ENCODE peak calls at places on chromosomes 12 and 14, in six cellular contexts. J is lower leg skin, W is dorsolateral prefrontal cortex, E is GM12864, G is HFF-Myc, Q is astrocyte of the spinal cord. U is an unnamed sample.

GRCh38 chr14:23017091-23017490 is 7.1 kb upstream of the C14orf93 start:
- DNase-seq in J (no peak), W (no peak), E (no peak), G (no peak), Q (no peak), U (no peak)

GRCh38 chr14:101997429-101998336 is 33.3 kb downstream of the DYNC1H1 start:
- DNase-seq in J (no peak), W (no peak), E (no peak), G (no peak), Q (no peak), U (no peak)

GRCh38 chr14:71103662-71104484 is 196.6 kb downstream of the PCNX1 start:
- DNase-seq in J (no peak), W (no peak), E (peak; percentile 21), G (peak; percentile 59), Q (peak; percentile 68), U (peak; percentile 31)

GRCh38 chr12:76020281-76020680 is 11.3 kb downstream of the PHLDA1 start:
- DNase-seq in J (no peak), W (no peak), E (no peak), G (no peak), Q (peak; percentile 91), U (no peak)

GRCh38 chr12:42338280-42338679 is 12.3 kb downstream of the PPHLN1 start:
- DNase-seq in J (no peak), W (no peak), E (no peak), G (no peak), Q (no peak), U (no peak)

GRCh38 chr14:91754185-91754584 is 22.3 kb upstream of the CATSPERB start:
- DNase-seq in J (no peak), W (no peak), E (no peak), G (no peak), Q (no peak), U (no peak)

GRCh38 chr12:53510181-53510812 is 3.0 kb upstream of the NPFF start:
- DNase-seq in J (no peak), W (no peak), E (no peak), G (no peak), Q (no peak), U (no peak)

GRCh38 chr12:128190614-128191013 is 76.4 kb upstream of the TMEM132C start:
- DNase-seq in J (no peak), W (peak; percentile 54), E (no peak), G (no peak), Q (no peak), U (no peak)

GRCh38 chr12:125065021-125065752 is at the start of gene AACS:
- DNase-seq in J (peak; percentile 95), W (peak; percentile 82), E (no peak), G (no peak), Q (peak; percentile 70), U (peak; percentile 30)

GRCh38 chr12:132736378-132736777 is 25.3 kb downstream of the ANKLE2 start:
- DNase-seq in J (no peak), W (no peak), E (no peak), G (no peak), Q (no peak), U (no peak)

GRCh38 chr12:14716848-14717444 is 20.5 kb upstream of the GUCY2C start:
- DNase-seq in J (no peak), W (no peak), E (peak; percentile 36), G (peak; percentile 15), Q (peak; percentile 37), U (peak; percentile 15)

GRCh38 chr12:78146365-78146772 is 315.7 kb downstream of the NAV3 start:
- DNase-seq in J (no peak), W (no peak), E (no peak), G (peak; percentile 15), Q (peak; percentile 58), U (peak; percentile 5)

GRCh38 chr12:13146539-13146938 is 43.1 kb upstream of the GSG1 start:
- DNase-seq in J (no peak), W (no peak), E (no peak), G (no peak), Q (no peak), U (no peak)

GRCh38 chr12:110269622-110270124 is 11.4 kb upstream of the ATP2A2 start:
- DNase-seq in J (no peak), W (no peak), E (no peak), G (peak; percentile 76), Q (peak; percentile 74), U (peak; percentile 32)

GRCh38 chr12:52023976-52024688 is 17.4 kb downstream of the TAMALIN start:
- DNase-seq in J (no peak), W (no peak), E (no peak), G (no peak), Q (no peak), U (no peak)

GRCh38 chr14:75249251-75249957 is 29.2 kb upstream of the FOS start:
- DNase-seq in J (no peak), W (no peak), E (peak; percentile 96), G (no peak), Q (peak; percentile 33), U (no peak)

GRCh38 chr12:120997448-120997847 is 18.8 kb downstream of the C12orf43 start:
- DNase-seq in J (no peak), W (no peak), E (no peak), G (no peak), Q (no peak), U (no peak)

GRCh38 chr12:106978035-106978800 is 8.7 kb downstream of the MTERF2 start:
- DNase-seq in J (no peak), W (no peak), E (no peak), G (no peak), Q (peak; percentile 49), U (no peak)

GRCh38 chr12:109743076-109743910 is 29.7 kb downstream of the FAM222A start:
- DNase-seq in J (peak; percentile 78), W (peak; percentile 34), E (no peak), G (no peak), Q (no peak), U (no peak)

GRCh38 chr12:5071496-5071895 is 27.8 kb downstream of the KCNA5 start:
- DNase-seq in J (no peak), W (no peak), E (no peak), G (no peak), Q (no peak), U (no peak)

GRCh38 chr14:34098045-34098984 is 147.4 kb upstream of the EGLN3 start:
- DNase-seq in J (no peak), W (peak; percentile 50), E (no peak), G (peak; percentile 36), Q (peak; percentile 64), U (peak; percentile 14)

GRCh38 chr12:131896080-131896810 is 1.8 kb downstream of the ULK1 start:
- DNase-seq in J (peak; percentile 97), W (peak; percentile 84), E (no peak), G (peak; percentile 42), Q (peak; percentile 91), U (peak; percentile 65)

GRCh38 chr14:61042220-61042619 is 61.2 kb downstream of the SLC38A6 start:
- DNase-seq in J (no peak), W (no peak), E (no peak), G (no peak), Q (no peak), U (no peak)

DNA sequence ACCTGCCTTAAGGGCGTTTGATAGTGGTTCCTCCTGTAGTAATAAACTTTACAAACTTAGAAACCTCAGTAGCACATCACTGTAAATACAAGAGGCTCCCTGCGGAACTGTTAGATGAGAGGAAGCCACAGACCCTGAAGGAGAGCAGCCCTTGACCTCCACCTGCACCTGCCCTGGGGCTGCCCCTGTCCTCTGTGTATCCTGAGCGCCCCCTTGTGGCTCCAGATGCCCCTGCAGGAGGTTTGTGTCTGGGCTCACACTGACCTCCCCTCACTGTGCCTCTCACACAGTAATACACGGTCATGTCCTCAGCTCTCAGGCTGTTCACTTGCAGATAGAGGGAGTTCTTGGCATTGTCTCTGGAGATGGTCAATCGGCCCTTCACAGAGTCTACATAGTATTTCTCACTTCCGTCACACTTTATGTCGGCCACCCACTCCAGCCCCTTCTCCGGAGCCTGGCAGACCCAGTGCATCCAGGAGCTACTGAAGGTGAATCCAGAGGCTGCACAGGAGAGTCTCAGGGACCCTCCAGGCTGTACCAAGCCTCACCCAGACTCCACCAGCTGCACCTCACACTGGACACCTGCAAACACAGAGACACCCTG is 1059.8 kb downstream of the TMEM121 start:
- DNase-seq in J (no peak), W (no peak), E (no peak), G (no peak), Q (no peak), U (no peak)
- TF ChIP-seq CTCF in J (no peak), W (no peak), E (peak; percentile 91), G (peak; percentile 36), Q (no peak), U (no peak)

GRCh38 chr12:57548488-57548887 is 1.4 kb upstream of the KIF5A start:
- DNase-seq in J (no peak), W (no peak), E (no peak), G (no peak), Q (no peak), U (no peak)

GRCh38 chr12:57547366-57548315 is 649 bp upstream of the DCTN2 start:
- DNase-seq in J (no peak), W (no peak), E (no peak), G (no peak), Q (no peak), U (no peak)

GRCh38 chr12:57545809-57546437 is 1.1 kb downstream of the DCTN2 start:
- DNase-seq in J (no peak), W (no peak), E (no peak), G (no peak), Q (no peak), U (no peak)

GRCh38 chr12:57549203-57549908 is 488 bp upstream of the KIF5A start:
- DNase-seq in J (no peak), W (no peak), E (no peak), G (no peak), Q (no peak), U (no peak)

DNA sequence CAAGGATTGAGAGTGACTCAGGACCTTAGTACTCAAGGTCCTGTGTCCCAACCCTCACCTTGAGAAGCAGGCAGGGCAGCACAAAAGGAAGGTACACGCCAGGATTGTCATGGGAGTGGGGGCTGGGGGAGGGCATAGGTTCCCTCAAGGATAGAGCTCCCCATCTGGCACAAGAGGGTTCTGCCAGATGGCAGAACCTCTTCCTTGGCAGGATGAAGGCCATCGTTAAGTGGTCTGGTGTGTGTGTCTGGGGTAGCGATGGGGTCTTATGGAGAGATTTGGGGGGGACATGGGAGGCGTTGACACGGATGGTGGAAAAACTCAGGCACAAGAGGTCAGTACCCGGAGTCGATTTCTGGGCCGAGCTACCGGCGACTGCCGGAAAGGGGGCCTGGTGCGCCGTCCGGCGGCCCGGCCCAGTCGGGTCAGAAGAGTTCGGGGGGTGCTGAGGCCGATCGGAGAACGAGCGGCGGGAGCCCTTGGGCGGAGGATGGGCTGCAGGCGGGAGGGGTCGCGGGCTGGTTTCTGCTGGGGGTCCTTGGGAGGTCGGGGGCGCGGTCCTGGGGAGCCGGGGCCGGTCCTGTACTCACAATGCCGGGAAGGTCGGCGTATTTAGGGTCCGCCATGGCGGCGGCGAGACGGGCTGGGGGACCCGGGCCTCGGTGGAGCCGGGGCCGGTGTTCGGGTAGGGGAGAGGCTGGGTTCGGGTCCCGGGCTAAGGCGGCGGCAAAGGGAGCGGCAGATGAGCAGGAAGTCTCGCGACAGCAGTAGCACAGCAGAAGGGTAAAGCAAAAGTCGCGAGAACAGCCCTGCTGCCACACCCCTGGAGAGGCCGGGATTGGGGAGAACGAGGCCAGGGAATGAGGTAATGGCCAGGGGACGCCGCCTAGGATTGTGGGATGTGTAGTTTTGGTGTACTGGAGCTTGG is at the start of gene DCTN2:
- DNase-seq in J (peak; percentile 99), W (peak; percentile 96), E (peak; percentile 93), G (peak; percentile 92), Q (peak; percentile 95), U (peak; percentile 92)
- TF ChIP-seq CTCF in J (no peak), W (peak; percentile 16), E (peak; percentile 30), G (no peak), Q (peak; percentile 15), U (no peak)

GRCh38 chr14:100533647-100534485 is 53.4 kb downstream of the BEGAIN start:
- DNase-seq in J (peak; percentile 85), W (peak; percentile 44), E (no peak), G (no peak), Q (no peak), U (no peak)
- TF ChIP-seq CTCF in J (no peak), W (no peak), E (no peak), G (no peak), Q (no peak), U (no peak)

GRCh38 chr12:28190321-28191017 is at the start of gene CCDC91:
- DNase-seq in J (peak; percentile 98), W (peak; percentile 88), E (peak; percentile 67), G (peak; percentile 59), Q (peak; percentile 80), U (peak; percentile 78)
- TF ChIP-seq CTCF in J (no peak), W (no peak), E (no peak), G (no peak), Q (no peak), U (no peak)